ENCODE peak calls at places on chromosomes 13 and 19, in four cellular contexts. L is effector memory CD4-positive, alpha-beta T cell; T is cardiac muscle cell; G is fibroblast of lung. S is an unnamed sample.
A peak's percentile ranks its signal among the peaks of the same experiment; 100 is the strongest.

GRCh38 chr13:37869756-37870488 is at the start of gene TRPC4:
- DNase-seq in L (no peak), G (peak; percentile 61), T (peak; percentile 59), S (peak; percentile 19)

GRCh38 chr19:18392417-18392816 is 5.0 kb downstream of the LRRC25 start:
- DNase-seq in L (no peak), T (no peak), G (peak; percentile 71), S (no peak)

GRCh38 chr13:53953205-53953604 is 924.6 kb downstream of the OLFM4 start:
- DNase-seq in T (peak; percentile 77), G (no peak), L (no peak), S (no peak)

GRCh38 chr13:44149821-44150220 is 223.8 kb upstream of the SERP2 start:
- DNase-seq in T (no peak), L (no peak), G (no peak), S (no peak)

GRCh38 chr13:94559201-94559795 is 36.7 kb downstream of the TGDS start:
- DNase-seq in G (no peak), L (no peak), T (no peak), S (no peak)

GRCh38 chr13:110713981-110714797 is 689 bp downstream of the ING1 start:
- DNase-seq in G (peak; percentile 25), T (peak; percentile 70), L (peak; percentile 62), S (peak; percentile 78)

GRCh38 chr13:96984061-96984508 is 10.2 kb downstream of the OXGR1 start:
- DNase-seq in G (no peak), T (peak; percentile 22), L (no peak), S (no peak)

GRCh38 chr19:35935911-35936737 is at the start of gene LRFN3:
- DNase-seq in L (peak; percentile 10), T (peak; percentile 93), G (peak; percentile 68), S (peak; percentile 80)

GRCh38 chr13:99969368-99969933 is 2.1 kb downstream of the ZIC5 start:
- DNase-seq in G (no peak), T (peak; percentile 32), L (no peak), S (no peak)

GRCh38 chr13:33757713-33758112 is 60.2 kb upstream of the RFC3 start:
- DNase-seq in T (no peak), L (no peak), G (no peak), S (no peak)

GRCh38 chr19:46913852-46914430 is 53.1 kb downstream of the ARHGAP35 start:
- DNase-seq in G (peak; percentile 52), L (no peak), T (no peak), S (no peak)

GRCh38 chr13:54162069-54162468 is 1133.5 kb downstream of the OLFM4 start:
- DNase-seq in T (no peak), G (no peak), L (no peak), S (no peak)

GRCh38 chr19:36266375-36266961 is 51.6 kb downstream of the ZNF146 start:
- DNase-seq in L (no peak), G (no peak), T (no peak), S (no peak)

GRCh38 chr13:33107403-33107760 is 91.2 kb downstream of the KL start:
- DNase-seq in G (no peak), L (no peak), T (peak; percentile 32), S (no peak)

GRCh38 chr13:20525144-20525600 is 485 bp downstream of the CRYL1 start:
- DNase-seq in G (peak; percentile 15), T (peak; percentile 29), L (no peak), S (peak; percentile 34)

GRCh38 chr19:5785423-5785822 is 877 bp upstream of the PRR22 start:
- DNase-seq in T (no peak), G (no peak), L (no peak), S (no peak)

GRCh38 chr19:41774515-41774980 is 19.2 kb downstream of the CEACAM6 start:
- DNase-seq in G (no peak), T (no peak), L (peak; percentile 29), S (no peak)

GRCh38 chr19:5672708-5673459 is 7.4 kb downstream of the MICOS13 start:
- DNase-seq in T (no peak), G (no peak), L (no peak), S (no peak)

GRCh38 chr19:11279505-11280236 is 16.3 kb upstream of the TSPAN16 start:
- DNase-seq in T (no peak), G (no peak), L (peak; percentile 15), S (no peak)

GRCh38 chr19:11142528-11143171 is 12.9 kb downstream of the SPC24 start:
- DNase-seq in G (peak; percentile 96), L (no peak), T (peak; percentile 86), S (peak; percentile 93)

GRCh38 chr19:44776402-44777096 is 1.1 kb upstream of the CBLC start:
- DNase-seq in L (no peak), T (no peak), G (no peak), S (no peak)

GRCh38 chr13:102286326-102286725 is 115.5 kb downstream of the FGF14 start:
- DNase-seq in T (no peak), G (peak; percentile 97), L (no peak), S (no peak)

GRCh38 chr19:35117017-35117570 is 1.5 kb downstream of the FXYD3 start:
- DNase-seq in G (no peak), T (no peak), L (no peak), S (no peak)

GRCh38 chr19:8306235-8307054 is 1.7 kb downstream of the CD320 start:
- DNase-seq in G (no peak), L (no peak), T (no peak), S (peak; percentile 15)

GRCh38 chr13:30257433-30258099 is 49.8 kb downstream of the KATNAL1 start:
- DNase-seq in T (peak; percentile 75), L (no peak), G (no peak), S (no peak)

GRCh38 chr13:30255696-30256095 is 51.7 kb downstream of the KATNAL1 start:
- DNase-seq in L (no peak), G (peak; percentile 33), T (no peak), S (no peak)

GRCh38 chr13:30253830-30254229 is 53.5 kb downstream of the KATNAL1 start:
- DNase-seq in L (no peak), T (no peak), G (no peak), S (no peak)

GRCh38 chr13:30256713-30257432 is 50.5 kb downstream of the KATNAL1 start:
- DNase-seq in L (no peak), G (peak; percentile 37), T (peak; percentile 18), S (no peak)
- H3K4me3 ChIP-seq in L (no peak overlapping the region), G (no peak overlapping the region), T (no peak overlapping the region), S (no peak overlapping the region)

GRCh38 chr19:40341601-40342482 is 6.4 kb downstream of the C19orf47 start:
- DNase-seq in T (peak; percentile 32), G (no peak), L (no peak), S (peak; percentile 84)
- H3K9me3 ChIP-seq in T (no peaks in the 10 kb centered on the region), G (no peaks in the 10 kb centered on the region), L (no peaks in the 10 kb centered on the region), S (no peaks in the 10 kb centered on the region)

GRCh38 chr13:68025604-68026003 is 795.5 kb upstream of the PCDH9 start:
- DNase-seq in T (peak; percentile 41), G (no peak), L (no peak), S (no peak)

GRCh38 chr13:68023838-68024581 is 793.9 kb upstream of the PCDH9 start:
- DNase-seq in T (no peak), L (no peak), G (no peak), S (no peak)

GRCh38 chr13:68027311-68027710 is 797.2 kb upstream of the PCDH9 start:
- DNase-seq in T (no peak), L (no peak), G (no peak), S (no peak)

GRCh38 chr13:68030152-68030809 is 800.1 kb upstream of the PCDH9 start:
- DNase-seq in L (no peak), G (no peak), T (no peak), S (no peak)

GRCh38 chr13:68026077-68026476 is 795.9 kb upstream of the PCDH9 start:
- DNase-seq in G (no peak), T (no peak), L (no peak), S (no peak)
- H3K27ac ChIP-seq in G (no peak overlapping the region), T (no peak overlapping the region), L (no peak overlapping the region), S (no peak overlapping the region)

DNA sequence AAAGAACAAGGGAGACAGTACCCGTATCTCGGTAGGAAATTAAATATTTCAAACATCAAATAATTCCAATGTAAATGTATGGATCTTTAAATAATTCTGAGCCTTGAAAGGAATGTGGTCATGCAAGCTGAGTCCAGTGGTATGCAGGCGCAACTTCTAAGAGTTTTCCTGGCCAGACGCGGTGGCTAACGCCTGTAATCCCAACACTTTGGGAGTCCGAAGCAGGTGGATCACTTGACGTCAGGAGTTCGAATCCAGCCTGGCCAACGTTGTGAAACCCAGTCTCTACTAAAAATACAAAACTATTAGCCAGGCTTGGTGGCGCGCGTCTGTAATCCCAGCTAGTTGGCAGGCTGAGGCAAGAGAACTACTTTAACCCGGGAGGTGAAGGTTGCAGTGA is 1.1 kb upstream of the ZNF845 start:
- DNase-seq in L (no peak), T (no peak), G (no peak), S (no peak)
- H3K4me3 ChIP-seq in L (peak overlapping the region; percentile 64), T (peak overlapping the region; percentile 83), G (peak overlapping the region; percentile 66), S (peak overlapping the region; percentile 76)

DNA sequence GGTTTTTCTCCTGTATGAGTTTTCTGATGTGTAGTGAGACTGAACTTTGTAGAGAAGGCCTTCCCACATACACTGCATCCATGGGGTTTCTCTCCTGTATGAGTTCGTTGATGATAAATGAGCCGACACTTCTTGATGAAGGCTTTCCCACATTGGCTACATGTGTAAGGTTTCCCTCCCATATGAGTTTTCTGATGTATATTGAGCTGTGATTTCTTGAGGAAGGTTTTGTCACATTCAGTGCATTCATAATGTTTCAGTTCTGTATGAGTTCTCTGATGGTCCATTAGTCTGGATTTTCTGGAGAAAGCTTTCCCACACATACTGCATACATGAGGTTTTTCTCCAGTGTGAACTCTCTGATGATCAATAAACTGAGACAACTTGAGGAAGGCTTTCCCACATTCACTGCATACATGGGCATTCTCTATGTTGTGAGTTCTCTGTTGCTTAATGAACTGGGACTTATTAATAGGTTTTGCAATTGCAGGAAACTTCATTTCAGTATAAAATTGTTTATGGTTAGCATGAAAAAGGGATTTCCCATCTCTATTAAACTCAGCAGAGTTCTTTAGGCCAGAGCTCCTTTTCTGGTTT is 7.5 kb upstream of the ZNF350 start:
- DNase-seq in T (no peak), L (no peak), G (peak; percentile 10), S (no peak)
- H3K9me3 ChIP-seq in T (peaks cover 13% of the 10 kb centered on the region), L (peaks cover 70% of the 10 kb centered on the region), G (peaks cover 4% of the 10 kb centered on the region), S (peaks cover 94% of the 10 kb centered on the region)